ENCODE peak calls at places on chromosomes 1 and 21, in five cellular contexts. H, Z, D, R and Q are unnamed samples.

GRCh38 chr1:88237026-88237425 is 447.0 kb upstream of the PKN2 start:
- DNase-seq in R (no peak), H (no peak), D (no peak), Z (no peak), Q (peak; percentile 9)

GRCh38 chr21:41817228-41817627 is 50.4 kb upstream of the RIPK4 start:
- DNase-seq in Z (no peak), D (peak; percentile 50), H (no peak), R (peak; percentile 79), Q (peak; percentile 49)

GRCh38 chr21:27024316-27024715 is 57.4 kb upstream of the ADAMTS5 start:
- DNase-seq in H (no peak), Z (peak; percentile 66), D (peak; percentile 72), R (no peak), Q (no peak)

GRCh38 chr1:229121845-229122436 is 149.0 kb upstream of the RAB4A start:
- DNase-seq in D (no peak), Z (no peak), R (peak; percentile 33), H (no peak), Q (no peak)

GRCh38 chr1:197798492-197798891 is 23.2 kb upstream of the DENND1B start:
- DNase-seq in D (no peak), Z (no peak), H (no peak), R (no peak), Q (no peak)

GRCh38 chr1:17207046-17207445 is 2.1 kb downstream of the PADI1 start:
- DNase-seq in D (no peak), R (peak; percentile 52), Z (no peak), H (no peak), Q (no peak)

GRCh38 chr21:44880762-44881585 is 7.5 kb upstream of the PTTG1IP start:
- DNase-seq in Z (peak; percentile 84), H (no peak), R (no peak), D (no peak), Q (peak; percentile 74)

GRCh38 chr1:4224687-4225086 is 324.6 kb upstream of the C1orf174 start:
- DNase-seq in R (no peak), Z (no peak), D (no peak), H (no peak), Q (no peak)

GRCh38 chr1:11885922-11886321 is 27.2 kb upstream of the NPPB start:
- DNase-seq in D (no peak), H (no peak), Z (no peak), R (no peak), Q (no peak)

GRCh38 chr1:41268154-41268770 is 26.2 kb upstream of the SCMH1 start:
- DNase-seq in R (peak; percentile 84), D (no peak), H (peak; percentile 68), Z (peak; percentile 52), Q (peak; percentile 55)

GRCh38 chr21:26982767-26983166 is 15.9 kb upstream of the ADAMTS5 start:
- DNase-seq in Z (no peak), R (peak; percentile 13), D (no peak), H (no peak), Q (peak; percentile 66)

GRCh38 chr21:41009398-41010177 is 158.4 kb upstream of the BACE2 start:
- DNase-seq in R (peak; percentile 22), D (no peak), H (no peak), Z (no peak), Q (no peak)

GRCh38 chr1:65045022-65045786 is 78.9 kb upstream of the JAK1 start:
- DNase-seq in D (no peak), H (no peak), R (no peak), Z (no peak), Q (no peak)

GRCh38 chr1:236522937-236523703 is 662 bp upstream of the LGALS8 start:
- DNase-seq in Z (peak; percentile 52), D (no peak), H (peak; percentile 42), R (peak; percentile 75), Q (no peak)

GRCh38 chr1:43671626-43672330 is 21.8 kb downstream of the KDM4A start:
- DNase-seq in Z (no peak), H (no peak), R (no peak), D (peak; percentile 41), Q (peak; percentile 44)

GRCh38 chr1:201480231-201481003 is 11.4 kb upstream of the PHLDA3 start:
- DNase-seq in D (no peak), Z (peak; percentile 78), R (peak; percentile 92), H (peak; percentile 84), Q (no peak)

GRCh38 chr21:20396798-20397197 is 601.4 kb upstream of the NCAM2 start:
- DNase-seq in R (no peak), D (no peak), H (peak; percentile 4), Z (no peak), Q (no peak)

GRCh38 chr1:245166471-245166885 is 11.7 kb downstream of the KIF26B start:
- DNase-seq in H (no peak), Z (peak; percentile 52), D (no peak), R (no peak), Q (no peak)

GRCh38 chr21:16323586-16323985 is 593.8 kb downstream of the USP25 start:
- DNase-seq in H (no peak), Z (no peak), R (no peak), D (peak; percentile 12), Q (no peak)

GRCh38 chr21:28776251-28776650 is 216.4 kb downstream of the LTN1 start:
- DNase-seq in R (no peak), Z (no peak), D (peak; percentile 71), H (no peak), Q (no peak)

GRCh38 chr1:23799570-23800395 is 771 bp downstream of the GALE start:
- DNase-seq in Z (peak; percentile 63), H (peak; percentile 52), R (peak; percentile 70), D (no peak), Q (peak; percentile 86)

GRCh38 chr1:173095632-173096031 is 44.9 kb upstream of the TNFSF18 start:
- DNase-seq in H (no peak), Z (peak; percentile 54), D (peak; percentile 61), R (no peak), Q (peak; percentile 39)

GRCh38 chr1:109432336-109432735 is 6.1 kb upstream of the PSMA5 start:
- DNase-seq in H (no peak), R (no peak), Z (no peak), D (peak; percentile 37), Q (no peak)

GRCh38 chr1:9235560-9235959 is 986 bp downstream of the H6PD start:
- DNase-seq in H (no peak), Z (no peak), D (no peak), R (no peak), Q (no peak)

GRCh38 chr1:165898837-165899236 is 71.4 kb downstream of the UCK2 start:
- DNase-seq in D (peak; percentile 98), Z (peak; percentile 94), H (no peak), R (no peak), Q (peak; percentile 99)
- H3K4me3 ChIP-seq in D (no peak overlapping the region), Z (no peak overlapping the region), H (no peak overlapping the region), R (no peak overlapping the region), Q (no peak overlapping the region)

GRCh38 chr1:155175927-155176371 is 2.3 kb downstream of the TRIM46 start:
- DNase-seq in Z (no peak), R (peak; percentile 49), H (no peak), D (no peak), Q (no peak)

GRCh38 chr1:155173478-155174333 is at the start of gene TRIM46:
- DNase-seq in Z (no peak), D (no peak), R (no peak), H (no peak), Q (no peak)

GRCh38 chr1:155174334-155175280 is 958 bp downstream of the TRIM46 start:
- DNase-seq in D (no peak), Z (no peak), R (no peak), H (no peak), Q (no peak)

GRCh38 chr1:155176544-155177071 is 3.0 kb downstream of the TRIM46 start:
- DNase-seq in Z (peak; percentile 63), R (peak; percentile 92), H (peak; percentile 79), D (no peak), Q (no peak)

GRCh38 chr1:155175281-155175926 is 1.8 kb downstream of the TRIM46 start:
- DNase-seq in D (no peak), H (no peak), Z (no peak), R (no peak), Q (no peak)
- H3K4me3 ChIP-seq in D (peak overlapping the region; percentile 98), H (no peak overlapping the region), Z (no peak overlapping the region), R (no peak overlapping the region), Q (peak overlapping the region; percentile 85)

GRCh38 chr1:118093017-118093416 is 92.0 kb downstream of the SPAG17 start:
- DNase-seq in Z (no peak), H (no peak), D (no peak), R (no peak), Q (no peak)
- H3K4me3 ChIP-seq in Z (no peak overlapping the region), H (no peak overlapping the region), D (no peak overlapping the region), R (no peak overlapping the region), Q (no peak overlapping the region)

DNA sequence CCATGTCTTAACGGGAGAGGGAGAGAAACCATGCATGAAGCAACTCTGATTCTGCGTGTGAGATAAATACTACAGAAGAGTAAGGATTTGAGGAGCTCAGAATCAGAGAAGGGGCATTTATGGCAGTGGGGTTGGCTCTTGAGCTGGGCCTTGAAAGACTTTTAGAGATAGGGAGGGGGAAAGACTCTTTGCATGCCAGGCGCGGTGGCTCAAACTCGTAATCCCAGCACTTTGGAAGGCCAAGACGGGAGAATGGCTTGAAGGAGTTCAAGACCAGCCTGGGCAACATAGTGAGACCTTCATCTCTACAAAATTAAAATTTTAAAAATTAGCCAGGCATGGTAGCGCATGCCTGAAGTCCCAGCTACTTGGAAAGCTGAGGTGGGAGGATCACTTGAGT is 672 bp downstream of the ARMH1 start:
- DNase-seq in R (no peak), Z (no peak), D (no peak), H (no peak), Q (no peak)
- H3K4me3 ChIP-seq in R (no peak overlapping the region), Z (no peak overlapping the region), D (peak overlapping the region; percentile 90), H (peak overlapping the region; percentile 61), Q (peak overlapping the region; percentile 80)

GRCh38 chr21:39312112-39313041 is 1.1 kb downstream of the BRWD1 start:
- DNase-seq in Z (peak; percentile 92), R (peak; percentile 93), D (no peak), H (peak; percentile 94), Q (peak; percentile 39)
- H3K4me3 ChIP-seq in Z (peak overlapping the region; percentile 80), R (peak overlapping the region; percentile 79), D (peak overlapping the region; percentile 76), H (peak overlapping the region; percentile 77), Q (peak overlapping the region; percentile 58)

DNA sequence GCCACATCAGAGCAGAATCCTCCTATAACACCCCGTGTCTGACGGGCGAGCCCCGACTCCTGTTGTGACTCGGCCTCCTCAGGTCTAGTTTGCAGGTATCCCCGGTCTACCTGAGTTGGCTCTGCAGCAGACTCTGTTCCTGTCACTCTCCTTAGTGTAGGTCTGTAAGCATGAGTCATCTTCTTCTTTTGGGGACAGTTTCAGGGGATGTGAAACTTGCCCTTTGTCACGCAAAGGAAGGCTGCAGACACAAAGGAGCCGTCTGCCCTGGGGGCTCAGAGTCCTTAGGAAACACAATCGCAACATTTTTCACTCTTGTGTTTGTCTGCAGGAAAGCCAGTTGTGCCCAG is 183.2 kb downstream of the RUNX1 start:
- DNase-seq in D (no peak), R (no peak), Z (peak; percentile 63), H (no peak), Q (no peak)
- H3K4me3 ChIP-seq in D (no peak overlapping the region), R (no peak overlapping the region), Z (no peak overlapping the region), H (no peak overlapping the region), Q (no peak overlapping the region)

GRCh38 chr1:159923203-159924024 is 1.9 kb downstream of the TAGLN2 start:
- DNase-seq in H (peak; percentile 84), R (peak; percentile 92), Z (peak; percentile 91), D (no peak), Q (peak; percentile 62)

GRCh38 chr1:159922499-159923202 is 2.7 kb downstream of the TAGLN2 start:
- DNase-seq in Z (no peak), H (peak; percentile 78), D (no peak), R (peak; percentile 46), Q (no peak)

GRCh38 chr1:159920651-159921050 is 4.7 kb downstream of the TAGLN2 start:
- DNase-seq in Z (no peak), D (no peak), H (no peak), R (no peak), Q (no peak)

GRCh38 chr1:159921251-159921650 is 4.1 kb downstream of the TAGLN2 start:
- DNase-seq in H (no peak), R (no peak), Z (no peak), D (no peak), Q (no peak)

GRCh38 chr1:159921700-159922498 is 3.4 kb downstream of the TAGLN2 start:
- DNase-seq in Z (no peak), H (peak; percentile 41), D (no peak), R (peak; percentile 46), Q (no peak)
- H3K4me3 ChIP-seq in Z (no peak overlapping the region), H (peak overlapping the region; percentile 72), D (peak overlapping the region; percentile 99), R (no peak overlapping the region), Q (no peak overlapping the region)